ENCODE peak calls at places on chromosomes 4 and X, in six cellular contexts. Z is gastrocnemius medialis; R is neuronal stem cell; Y is T-cell; O is NCI-H1694 treated with DMSO at 0.1 percent for 48 hours; N is activated CD4-positive, alpha-beta T cell treated with anti-CD3 and anti-CD28 coated beads for 24 hours. K is an unnamed sample.

GRCh38 chr4:185932491-185932890 is 120.5 kb upstream of the SORBS2 start:
- DNase-seq in Z (no peak), R (no peak), Y (no peak), O (no peak), N (no peak), K (peak; percentile 67)

GRCh38 chrX:110284159-110284558 is 33.7 kb downstream of the AMMECR1 start:
- DNase-seq in Z (no peak), R (no peak), Y (no peak), O (no peak), N (no peak), K (no peak)

GRCh38 chrX:94914235-94914634 is 1240.2 kb downstream of the FAM133A start:
- DNase-seq in Z (no peak), R (no peak), Y (no peak), O (no peak), N (no peak), K (no peak)

GRCh38 chr4:70670332-70671014 is 4.2 kb upstream of the JCHAIN start:
- DNase-seq in Z (no peak), R (no peak), Y (no peak), O (no peak), N (no peak), K (no peak)

GRCh38 chr4:2829933-2830451 is 13.7 kb upstream of the ADD1 start:
- DNase-seq in Z (no peak), R (no peak), Y (no peak), O (no peak), N (no peak), K (no peak)

GRCh38 chrX:49266536-49267445 is 2.3 kb upstream of the FOXP3 start:
- DNase-seq in Z (no peak), R (no peak), Y (no peak), O (no peak), N (no peak), K (no peak)

GRCh38 chrX:54921427-54922021 is 900 bp downstream of the TRO start:
- DNase-seq in Z (peak; percentile 37), R (peak; percentile 78), Y (no peak), O (peak; percentile 67), N (peak; percentile 45), K (peak; percentile 88)

GRCh38 chrX:45668686-45669443 is 468.2 kb upstream of the DIPK2B start:
- DNase-seq in Z (no peak), R (no peak), Y (no peak), O (no peak), N (no peak), K (no peak)

GRCh38 chrX:102712216-102712966 is at the start of gene GPRASP2:
- DNase-seq in Z (peak; percentile 25), R (peak; percentile 57), Y (no peak), O (peak; percentile 0), N (no peak), K (peak; percentile 55)

GRCh38 chr4:53863163-53863562 is 201.2 kb downstream of the CHIC2 start:
- DNase-seq in Z (peak; percentile 34), R (no peak), Y (no peak), O (no peak), N (no peak), K (peak; percentile 37)

GRCh38 chr4:174365018-174365587 is 81.4 kb downstream of the CEP44 start:
- DNase-seq in Z (no peak), R (peak; percentile 35), Y (no peak), O (peak; percentile 24), N (no peak), K (peak; percentile 68)

GRCh38 chr4:16125571-16126445 is 42.0 kb upstream of the PROM1 start:
- DNase-seq in Z (no peak), R (no peak), Y (no peak), O (no peak), N (no peak), K (no peak)

GRCh38 chr4:145012841-145013240 is 85.2 kb downstream of the ANAPC10 start:
- DNase-seq in Z (no peak), R (no peak), Y (no peak), O (no peak), N (no peak), K (no peak)

GRCh38 chr4:113869743-113870375 is 108.3 kb upstream of the CAMK2D start:
- DNase-seq in Z (no peak), R (no peak), Y (no peak), O (no peak), N (peak; percentile 45), K (no peak)

GRCh38 chrX:39953027-39953426 is 144.7 kb downstream of the BCOR start:
- DNase-seq in Z (no peak), R (no peak), Y (no peak), O (no peak), N (no peak), K (no peak)

GRCh38 chr4:159444668-159445067 is 341.8 kb downstream of the RAPGEF2 start:
- DNase-seq in Z (no peak), R (no peak), Y (no peak), O (no peak), N (no peak), K (peak; percentile 35)

GRCh38 chr4:84474107-84474506 is 25.0 kb downstream of the NKX6-1 start:
- DNase-seq in Z (no peak), R (no peak), Y (no peak), O (no peak), N (no peak), K (no peak)

GRCh38 chr4:122625156-122625555 is 4.3 kb upstream of the IL21 start:
- DNase-seq in Z (no peak), R (no peak), Y (no peak), O (no peak), N (no peak), K (no peak)